ENCODE peak calls at places on chromosomes 7 and 10, in four cellular contexts. One of them, this sample, is unnamed.
A peak's percentile ranks its signal among the peaks of the same experiment; 100 is the strongest.

GRCh38 chr7:14639329-14639728 is 263.2 kb downstream of the DGKB start:
- DNase-seq in HCT116: no peak
- DNase-seq in adrenal gland: no peak
- DNase-seq in body of pancreas: peak; percentile 29
- DNase-seq in this sample: no peak

GRCh38 chr7:25906003-25906402 is 246.0 kb upstream of the NFE2L3 start:
- DNase-seq in HCT116: no peak
- DNase-seq in adrenal gland: no peak
- DNase-seq in body of pancreas: no peak
- DNase-seq in this sample: no peak

GRCh38 chr10:94310369-94310768 is 52.4 kb downstream of the NOC3L start:
- DNase-seq in adrenal gland: no peak
- DNase-seq in body of pancreas: no peak
- DNase-seq in HCT116: no peak
- DNase-seq in this sample: no peak

GRCh38 chr10:93560541-93560940 is 5.9 kb upstream of the FFAR4 start:
- DNase-seq in adrenal gland: no peak
- DNase-seq in HCT116: no peak
- DNase-seq in body of pancreas: no peak
- DNase-seq in this sample: no peak

GRCh38 chr10:35735412-35735811 is 93.3 kb upstream of the FZD8 start:
- DNase-seq in body of pancreas: no peak
- DNase-seq in adrenal gland: no peak
- DNase-seq in HCT116: no peak
- DNase-seq in this sample: no peak

GRCh38 chr7:148962823-148963582 is 65.3 kb downstream of the PDIA4 start:
- DNase-seq in adrenal gland: peak; percentile 76
- DNase-seq in body of pancreas: peak; percentile 74
- DNase-seq in HCT116: peak; percentile 60
- DNase-seq in this sample: peak; percentile 61

GRCh38 chr10:76492026-76492425 is 1060.6 kb downstream of the LRMDA start:
- DNase-seq in HCT116: no peak
- DNase-seq in adrenal gland: no peak
- DNase-seq in body of pancreas: no peak
- DNase-seq in this sample: no peak

GRCh38 chr7:156603004-156603403 is 37.6 kb upstream of the RNF32 start:
- DNase-seq in adrenal gland: no peak
- DNase-seq in HCT116: no peak
- DNase-seq in body of pancreas: no peak
- DNase-seq in this sample: no peak

GRCh38 chr10:49500420-49500819 is 38.5 kb downstream of the ERCC6 start:
- DNase-seq in adrenal gland: no peak
- DNase-seq in body of pancreas: peak; percentile 45
- DNase-seq in HCT116: no peak
- DNase-seq in this sample: no peak

GRCh38 chr7:80583901-80584300 is 54.5 kb upstream of the CD36 start:
- DNase-seq in adrenal gland: no peak
- DNase-seq in body of pancreas: no peak
- DNase-seq in HCT116: no peak
- DNase-seq in this sample: no peak

GRCh38 chr7:2760098-2760889 is 72.3 kb downstream of the AMZ1 start:
- DNase-seq in adrenal gland: peak; percentile 78
- DNase-seq in HCT116: peak; percentile 43
- DNase-seq in body of pancreas: peak; percentile 38
- DNase-seq in this sample: peak; percentile 78

GRCh38 chr10:103691723-103692380 is 163.5 kb downstream of the SH3PXD2A start:
- DNase-seq in HCT116: no peak
- DNase-seq in adrenal gland: no peak
- DNase-seq in body of pancreas: no peak
- DNase-seq in this sample: no peak

GRCh38 chr10:103693070-103693811 is 162.1 kb downstream of the SH3PXD2A start:
- DNase-seq in body of pancreas: peak; percentile 43
- DNase-seq in HCT116: no peak
- DNase-seq in adrenal gland: no peak
- DNase-seq in this sample: no peak

GRCh38 chr10:103692421-103693069 is 162.8 kb downstream of the SH3PXD2A start:
- DNase-seq in HCT116: no peak
- DNase-seq in adrenal gland: no peak
- DNase-seq in body of pancreas: no peak
- DNase-seq in this sample: no peak

GRCh38 chr10:103695584-103696005 is 159.8 kb downstream of the SH3PXD2A start:
- DNase-seq in adrenal gland: no peak
- DNase-seq in body of pancreas: no peak
- DNase-seq in HCT116: no peak
- DNase-seq in this sample: no peak

DNA sequence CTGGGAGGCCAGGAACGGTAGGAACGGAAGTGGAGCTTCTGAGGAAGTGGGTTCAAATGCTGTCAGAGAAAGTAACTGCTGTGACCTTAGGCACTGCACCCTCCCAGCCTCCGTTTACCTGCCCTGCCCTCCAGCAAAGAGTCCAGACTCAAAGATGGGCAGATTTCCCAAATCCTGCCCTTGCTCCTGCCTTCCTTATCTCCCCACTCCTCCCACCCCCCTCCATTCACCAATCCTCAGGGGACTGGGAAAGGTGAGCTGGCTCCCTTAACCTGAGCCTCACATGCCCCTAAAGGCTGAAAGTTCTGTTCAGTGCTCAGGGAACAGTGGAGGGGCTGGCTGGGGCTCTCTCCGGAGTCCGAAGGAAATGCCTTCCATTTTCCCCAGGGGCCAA is 161.6 kb downstream of the SH3PXD2A start:
- DNase-seq in adrenal gland: no peak
- DNase-seq in HCT116: no peak
- DNase-seq in body of pancreas: no peak
- DNase-seq in this sample: no peak
- H3K4me3 ChIP-seq in adrenal gland: no peak overlapping the region
- H3K4me3 ChIP-seq in HCT116: peak overlapping the region; percentile 42
- H3K4me3 ChIP-seq in body of pancreas: no peak overlapping the region
- H3K4me3 ChIP-seq in this sample: peak overlapping the region; percentile 39

DNA sequence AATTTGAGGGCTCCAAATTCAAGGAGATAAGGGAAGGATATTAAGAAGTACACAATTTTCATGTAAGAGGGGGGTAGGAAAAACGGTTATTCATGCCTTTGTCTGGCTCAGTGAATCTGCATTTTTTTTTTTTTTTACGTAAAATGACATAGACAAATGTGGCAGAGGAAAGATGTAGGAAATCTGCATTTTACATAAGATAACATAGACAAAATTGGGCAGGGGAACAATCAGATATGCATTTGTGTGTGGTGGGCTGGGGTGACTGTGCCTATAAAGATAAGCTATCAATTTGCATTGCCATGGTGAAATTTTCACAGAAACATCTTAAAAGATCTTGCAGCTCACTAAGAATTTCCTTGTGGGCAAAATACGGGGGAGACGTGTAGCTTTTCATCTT is 92.7 kb upstream of the GPR141 start:
- DNase-seq in body of pancreas: no peak
- DNase-seq in adrenal gland: no peak
- DNase-seq in HCT116: no peak
- DNase-seq in this sample: no peak
- TF ChIP-seq POLR2A in body of pancreas: no peak
- TF ChIP-seq POLR2A in adrenal gland: no peak
- TF ChIP-seq POLR2A in HCT116: no peak
- TF ChIP-seq POLR2A in this sample: no peak

GRCh38 chr10:117442944-117443676 is 67.9 kb upstream of the PDZD8 start:
- DNase-seq in HCT116: peak; percentile 83
- DNase-seq in body of pancreas: peak; percentile 84
- DNase-seq in adrenal gland: peak; percentile 82
- DNase-seq in this sample: peak; percentile 78
- H3K27ac ChIP-seq in HCT116: no peak overlapping the region
- H3K27ac ChIP-seq in body of pancreas: no peak overlapping the region
- H3K27ac ChIP-seq in adrenal gland: no peak overlapping the region
- H3K27ac ChIP-seq in this sample: no peak overlapping the region

GRCh38 chr7:158832994-158833393 is 3.7 kb upstream of the ESYT2 start:
- DNase-seq in body of pancreas: no peak
- DNase-seq in HCT116: no peak
- DNase-seq in adrenal gland: no peak
- DNase-seq in this sample: no peak
- H3K4me3 ChIP-seq in body of pancreas: no peak overlapping the region
- H3K4me3 ChIP-seq in HCT116: no peak overlapping the region
- H3K4me3 ChIP-seq in adrenal gland: no peak overlapping the region
- H3K4me3 ChIP-seq in this sample: no peak overlapping the region

GRCh38 chr10:10096898-10097297 is 920.8 kb upstream of the CELF2 start:
- DNase-seq in HCT116: no peak
- DNase-seq in body of pancreas: no peak
- DNase-seq in adrenal gland: no peak
- DNase-seq in this sample: no peak
- TF ChIP-seq POLR2A in HCT116: no peak
- TF ChIP-seq POLR2A in body of pancreas: no peak
- TF ChIP-seq POLR2A in adrenal gland: no peak
- TF ChIP-seq POLR2A in this sample: no peak

GRCh38 chr7:20408467-20408826 is 77.7 kb downstream of the ITGB8 start:
- DNase-seq in HCT116: no peak
- DNase-seq in adrenal gland: no peak
- DNase-seq in body of pancreas: peak; percentile 42
- DNase-seq in this sample: no peak
- H3K27ac ChIP-seq in HCT116: no peak overlapping the region
- H3K27ac ChIP-seq in adrenal gland: no peak overlapping the region
- H3K27ac ChIP-seq in body of pancreas: no peak overlapping the region
- H3K27ac ChIP-seq in this sample: peak overlapping the region; percentile 77

This sample was measured in stomach.